ENCODE peak calls at places on chromosomes 7 and 10, in nine cellular contexts. R is IMR-90, M is Peyer's patch, A is transverse colon, K is prostate gland, B is A549, S is heart left ventricle, G is breast epithelium, O is right lobe of liver. J is an unnamed sample.

GRCh38 chr7:3915337-3915865 is 614.3 kb downstream of the SDK1 start:
- DNase-seq in A (no peak), R (no peak), K (no peak), O (no peak), M (no peak), B (no peak), G (no peak), S (no peak), J (no peak)

GRCh38 chr10:103983367-103983911 is 16.5 kb downstream of the SLK start:
- DNase-seq in M (no peak), O (no peak), A (no peak), K (no peak), G (no peak), R (no peak), B (no peak), S (no peak), J (no peak)

GRCh38 chr7:33547880-33548279 is 357.5 kb upstream of the BMPER start:
- DNase-seq in O (no peak), B (no peak), A (no peak), S (no peak), G (no peak), M (no peak), R (peak; percentile 33), K (no peak), J (no peak)

GRCh38 chr10:110172155-110172554 is 35.2 kb upstream of the MXI1 start:
- DNase-seq in A (no peak), R (no peak), O (no peak), S (no peak), M (no peak), G (no peak), K (no peak), B (peak; percentile 23), J (no peak)

GRCh38 chr7:143372070-143372469 is 9.1 kb upstream of the ZYX start:
- DNase-seq in O (peak; percentile 76), K (no peak), M (no peak), S (peak; percentile 67), B (no peak), G (no peak), R (no peak), A (peak; percentile 81), J (no peak)

GRCh38 chr10:84076540-84077195 is 62.6 kb upstream of the GHITM start:
- DNase-seq in A (no peak), M (no peak), R (peak; percentile 18), G (no peak), S (no peak), O (no peak), K (no peak), B (peak; percentile 7), J (peak; percentile 84)

GRCh38 chr10:695396-695795 is 5.9 kb upstream of the DIP2C start:
- DNase-seq in G (no peak), O (no peak), R (no peak), K (no peak), S (no peak), M (no peak), B (no peak), A (no peak), J (no peak)

GRCh38 chr7:137402535-137403258 is 59.2 kb upstream of the PTN start:
- DNase-seq in M (no peak), R (no peak), G (no peak), O (no peak), A (no peak), B (no peak), K (no peak), S (no peak), J (peak; percentile 37)

GRCh38 chr7:111958431-111958830 is 247.8 kb downstream of the DOCK4 start:
- DNase-seq in B (no peak), K (no peak), M (no peak), S (no peak), O (no peak), R (no peak), A (no peak), G (no peak), J (no peak)

GRCh38 chr7:111958889-111959288 is 247.3 kb downstream of the DOCK4 start:
- DNase-seq in R (no peak), K (no peak), G (no peak), A (no peak), B (no peak), O (no peak), M (no peak), S (no peak), J (no peak)

GRCh38 chr7:111960909-111961440 is 245.2 kb downstream of the DOCK4 start:
- DNase-seq in G (no peak), R (no peak), B (no peak), A (no peak), S (no peak), O (no peak), M (no peak), K (no peak), J (no peak)
- TF ChIP-seq CTCF in G (no peak), R (no peak), B (no peak), A (no peak), S (no peak), O (no peak), M (no peak), K (no peak), J (no peak)

DNA sequence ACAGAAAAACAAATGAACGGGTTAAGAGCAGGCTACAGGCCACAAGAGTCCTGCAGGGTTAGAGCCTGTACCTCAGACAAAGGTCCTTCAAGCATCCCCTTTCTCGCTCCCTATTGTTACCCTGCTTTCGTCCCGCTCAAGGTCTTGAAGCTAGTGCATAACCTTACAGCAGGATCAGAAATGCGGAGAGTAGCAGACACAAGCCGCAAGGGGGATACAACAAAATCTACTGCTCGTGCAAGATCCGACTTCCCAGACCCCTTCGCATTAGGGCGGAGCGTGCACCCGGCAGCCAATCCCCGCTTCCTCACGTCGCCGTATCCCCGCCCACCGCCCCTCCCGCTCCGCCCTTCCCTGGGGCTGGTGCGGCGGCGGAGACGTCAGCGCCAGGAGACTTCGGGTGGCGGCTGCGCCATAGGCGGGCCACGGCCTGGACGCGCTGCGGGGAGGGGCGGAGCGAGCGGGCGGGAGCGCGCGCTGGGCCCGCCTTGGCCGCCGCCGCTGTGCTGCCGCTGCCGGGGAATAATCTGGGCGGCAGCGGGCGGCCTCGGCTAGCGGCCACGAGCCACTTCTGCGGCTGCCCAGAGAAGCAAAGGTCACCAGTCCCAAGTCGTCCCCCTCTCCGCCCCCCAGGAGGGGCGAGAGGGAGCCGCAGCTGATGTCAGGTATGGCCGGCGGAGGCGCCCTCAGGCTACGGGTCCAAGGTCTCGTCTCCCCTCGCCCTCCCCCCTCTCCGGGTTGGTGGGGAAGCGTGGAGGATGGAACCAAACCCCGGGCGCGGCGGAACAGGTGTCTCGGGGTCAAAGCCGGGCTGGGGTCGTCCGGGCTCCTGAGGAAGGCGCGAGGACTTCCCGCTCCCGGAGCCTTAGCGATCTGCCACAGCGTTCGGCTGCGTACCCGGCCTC is at the start of gene C1GALT1:
- DNase-seq in A (peak; percentile 98), K (peak; percentile 97), B (peak; percentile 98), M (peak; percentile 98), O (peak; percentile 99), S (peak; percentile 98), G (peak; percentile 94), R (peak; percentile 97), J (peak; percentile 99)
- TF ChIP-seq POLR2A in A (peak; percentile 96), K (peak; percentile 85), B (peak; percentile 77), M (peak; percentile 68), O (peak; percentile 96), S (peak; percentile 96), G (peak; percentile 74), R (peak; percentile 77), J (no peak)

GRCh38 chr10:98269435-98269912 is 1.5 kb upstream of the LOXL4 start:
- DNase-seq in A (peak; percentile 44), O (peak; percentile 82), S (peak; percentile 90), M (peak; percentile 49), B (peak; percentile 68), R (peak; percentile 73), K (peak; percentile 48), G (peak; percentile 72), J (no peak)

GRCh38 chr10:98267069-98267893 is 713 bp downstream of the LOXL4 start:
- DNase-seq in K (no peak), O (peak; percentile 44), M (no peak), S (no peak), G (no peak), A (no peak), R (no peak), B (no peak), J (no peak)

GRCh38 chr10:98267894-98268693 is at the start of gene LOXL4:
- DNase-seq in O (no peak), R (no peak), A (no peak), B (peak; percentile 21), G (no peak), S (no peak), M (peak; percentile 49), K (no peak), J (no peak)

GRCh38 chr10:98270026-98270740 is 2.2 kb upstream of the LOXL4 start:
- DNase-seq in B (no peak), R (peak; percentile 36), M (no peak), O (no peak), K (no peak), A (no peak), S (no peak), G (no peak), J (no peak)

DNA sequence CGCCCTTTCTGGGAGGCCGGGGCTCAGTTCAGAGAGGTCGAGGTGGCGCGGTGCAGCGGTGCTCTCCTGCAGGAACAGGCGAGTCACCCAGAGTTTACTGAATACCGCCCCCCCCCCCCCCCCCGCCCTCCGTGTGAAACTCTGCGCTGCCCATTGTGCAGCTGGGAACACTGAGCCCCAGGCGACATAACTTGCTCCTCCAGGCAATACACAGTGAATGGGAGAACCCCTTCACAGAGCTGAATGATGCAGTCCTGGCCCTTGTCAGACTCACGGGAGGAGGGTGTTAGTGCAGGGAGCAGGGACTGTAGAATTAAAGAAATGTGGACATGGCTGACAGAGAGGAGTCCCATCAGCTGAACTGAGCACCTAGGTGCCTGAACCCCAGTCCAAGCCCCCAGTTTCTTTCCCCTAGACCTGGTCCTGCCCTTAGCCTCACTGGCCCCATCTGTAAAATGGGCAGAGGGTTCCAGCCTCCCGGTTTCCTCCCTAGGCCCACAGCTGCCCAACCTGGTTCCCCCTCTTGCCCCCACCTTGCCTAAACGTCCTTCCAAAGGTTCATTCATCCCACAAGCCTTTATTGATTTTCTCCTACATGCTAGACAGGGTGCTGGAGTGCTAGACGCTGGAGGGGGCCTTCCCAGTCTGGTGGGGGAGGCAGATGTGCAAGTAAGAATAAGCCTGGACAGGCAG is 846 bp upstream of the LOXL4 start:
- DNase-seq in G (no peak), R (no peak), O (no peak), M (no peak), A (no peak), B (peak; percentile 18), S (no peak), K (no peak), J (no peak)
- H3K4me3 ChIP-seq in G (peak overlapping the region; percentile 75), R (peak overlapping the region; percentile 42), O (peak overlapping the region; percentile 32), M (peak overlapping the region; percentile 44), A (peak overlapping the region; percentile 49), B (peak overlapping the region; percentile 48), S (peak overlapping the region; percentile 53), K (peak overlapping the region; percentile 47), J (peak overlapping the region; percentile 62)

DNA sequence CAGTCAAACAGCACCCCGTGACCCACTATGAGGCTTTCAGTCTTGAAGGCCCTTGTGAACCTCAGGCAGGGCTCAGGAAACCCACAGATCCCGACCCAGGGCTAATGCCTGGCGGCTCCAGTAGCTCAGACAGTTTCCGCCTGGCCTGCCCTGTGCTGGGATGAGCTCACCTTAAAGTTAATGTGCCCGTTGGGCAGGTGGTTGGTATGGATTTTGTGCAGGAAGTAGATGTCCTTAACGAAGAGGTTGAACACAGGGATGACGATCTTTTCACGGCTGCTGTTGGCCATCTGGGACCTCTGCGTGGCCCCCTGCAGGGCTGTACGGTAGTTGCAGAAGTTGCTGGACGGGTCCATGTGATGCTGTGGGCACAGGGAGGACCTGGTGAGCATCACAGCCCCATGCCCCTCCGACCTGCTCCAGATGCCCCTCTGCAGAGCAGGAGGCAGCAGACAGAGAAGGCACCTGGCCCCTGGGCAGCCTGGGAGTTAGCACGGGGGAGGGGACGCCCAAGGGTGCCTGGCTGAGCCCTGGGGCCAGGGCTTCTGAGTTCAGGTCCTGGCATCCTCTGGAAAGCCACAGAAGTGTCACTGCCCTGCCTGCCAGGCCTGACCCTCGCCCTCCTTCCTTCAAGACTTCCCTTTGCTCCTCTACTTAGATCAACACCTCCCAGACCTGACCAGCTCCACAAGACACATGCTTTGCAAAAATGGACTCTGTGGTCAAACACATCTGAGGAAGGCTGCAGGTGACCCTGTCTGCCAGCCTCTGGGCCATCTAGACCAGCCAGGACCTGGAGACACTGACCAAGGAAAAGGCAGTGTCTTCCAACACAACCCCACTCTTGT is 59.8 kb downstream of the CSGALNACT2 start:
- DNase-seq in R (no peak), K (no peak), B (peak; percentile 23), S (no peak), O (no peak), G (no peak), A (no peak), M (peak; percentile 43), J (no peak)
- TF ChIP-seq CTCF in R (peak; percentile 33), K (no peak), B (no peak), S (no peak), O (peak; percentile 15), G (no peak), A (no peak), M (no peak), J (no peak)